ENCODE peak calls at places on chromosomes 5 and 9, in four cellular contexts. One of them, this sample, is unnamed.

GRCh38 chr9:125990793-125991220 is 243.6 kb downstream of the PBX3 start:
- DNase-seq in neural progenitor cell: no peak
- DNase-seq in hepatocyte: no peak
- DNase-seq in MM.1S: no peak
- DNase-seq in this sample: no peak

GRCh38 chr5:45417285-45417996 is 278.7 kb downstream of the HCN1 start:
- DNase-seq in hepatocyte: no peak
- DNase-seq in neural progenitor cell: no peak
- DNase-seq in MM.1S: no peak
- DNase-seq in this sample: no peak

GRCh38 chr5:68011259-68011760 is 204.2 kb upstream of the PIK3R1 start:
- DNase-seq in hepatocyte: no peak
- DNase-seq in neural progenitor cell: no peak
- DNase-seq in MM.1S: no peak
- DNase-seq in this sample: no peak

GRCh38 chr9:98602839-98603238 is 105.9 kb downstream of the GABBR2 start:
- DNase-seq in hepatocyte: no peak
- DNase-seq in neural progenitor cell: no peak
- DNase-seq in MM.1S: no peak
- DNase-seq in this sample: no peak

GRCh38 chr5:16489322-16489791 is 23.8 kb upstream of the ZNF622 start:
- DNase-seq in hepatocyte: peak
- DNase-seq in MM.1S: peak
- DNase-seq in neural progenitor cell: peak
- DNase-seq in this sample: peak

GRCh38 chr9:117412006-117412715 is 2.7 kb downstream of the ASTN2 start:
- DNase-seq in hepatocyte: no peak
- DNase-seq in neural progenitor cell: peak
- DNase-seq in MM.1S: no peak
- DNase-seq in this sample: peak

GRCh38 chr5:37751227-37751626 is 88.6 kb downstream of the GDNF start:
- DNase-seq in hepatocyte: no peak
- DNase-seq in neural progenitor cell: no peak
- DNase-seq in MM.1S: no peak
- DNase-seq in this sample: no peak

GRCh38 chr5:157948738-157949410 is 89.9 kb upstream of the CLINT1 start:
- DNase-seq in MM.1S: peak
- DNase-seq in neural progenitor cell: peak
- DNase-seq in hepatocyte: peak
- DNase-seq in this sample: peak

GRCh38 chr5:135476615-135477493 is 24.7 kb upstream of the TIFAB start:
- DNase-seq in MM.1S: no peak
- DNase-seq in neural progenitor cell: no peak
- DNase-seq in hepatocyte: no peak
- DNase-seq in this sample: no peak

GRCh38 chr5:95918421-95919006 is 43.1 kb downstream of the ELL2 start:
- DNase-seq in neural progenitor cell: peak
- DNase-seq in MM.1S: no peak
- DNase-seq in hepatocyte: no peak
- DNase-seq in this sample: no peak

GRCh38 chr5:93088566-93088965 is 492.5 kb downstream of the NR2F1-AS1 start:
- DNase-seq in hepatocyte: no peak
- DNase-seq in neural progenitor cell: no peak
- DNase-seq in MM.1S: no peak
- DNase-seq in this sample: no peak

GRCh38 chr5:32708949-32709348 is 2.2 kb upstream of the NPR3 start:
- DNase-seq in hepatocyte: no peak
- DNase-seq in MM.1S: no peak
- DNase-seq in neural progenitor cell: peak
- DNase-seq in this sample: peak

GRCh38 chr9:112496074-112496722 is 9.6 kb downstream of the KIAA1958 start:
- DNase-seq in MM.1S: no peak
- DNase-seq in hepatocyte: no peak
- DNase-seq in neural progenitor cell: no peak
- DNase-seq in this sample: no peak

GRCh38 chr5:96788112-96788749 is 19.5 kb downstream of the ERAP1 start:
- DNase-seq in neural progenitor cell: no peak
- DNase-seq in hepatocyte: no peak
- DNase-seq in MM.1S: no peak
- DNase-seq in this sample: no peak

GRCh38 chr5:72517961-72518690 is 10.9 kb upstream of the ZNF366 start:
- DNase-seq in neural progenitor cell: peak
- DNase-seq in hepatocyte: no peak
- DNase-seq in MM.1S: no peak
- DNase-seq in this sample: no peak

GRCh38 chr5:167230414-167230813 is 1061.0 kb upstream of the WWC1 start:
- DNase-seq in hepatocyte: no peak
- DNase-seq in neural progenitor cell: no peak
- DNase-seq in MM.1S: no peak
- DNase-seq in this sample: no peak

GRCh38 chr9:128550770-128551651 is 1.4 kb upstream of the SPTAN1 start:
- DNase-seq in MM.1S: no peak
- DNase-seq in hepatocyte: peak
- DNase-seq in neural progenitor cell: peak
- DNase-seq in this sample: peak

GRCh38 chr5:150126199-150126920 is 29.3 kb downstream of the PDGFRB start:
- DNase-seq in neural progenitor cell: no peak
- DNase-seq in MM.1S: no peak
- DNase-seq in hepatocyte: no peak
- DNase-seq in this sample: no peak

DNA sequence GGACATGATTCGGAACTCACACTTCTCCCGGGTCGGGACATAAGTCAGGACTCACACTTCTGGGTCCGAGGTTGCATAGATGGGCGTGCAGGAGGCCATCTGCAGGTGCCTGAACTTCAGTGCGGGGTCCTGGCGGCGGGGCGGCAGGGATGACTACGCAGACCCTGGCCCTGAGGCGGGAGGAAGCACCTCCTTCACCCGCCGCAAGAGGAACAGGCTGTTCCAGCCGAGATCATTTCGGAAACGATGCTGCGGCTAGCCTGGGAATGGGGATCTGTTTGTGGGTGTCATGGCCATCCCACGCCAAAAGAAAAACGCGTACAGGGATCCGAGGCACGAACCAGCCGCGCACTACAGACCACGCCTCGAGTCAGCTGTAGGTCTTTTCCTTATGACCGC is 196.6 kb downstream of the TTLL11 start:
- DNase-seq in hepatocyte: no peak
- DNase-seq in MM.1S: no peak
- DNase-seq in neural progenitor cell: no peak
- DNase-seq in this sample: peak
- TF ChIP-seq EZH2phosphoT487 in hepatocyte: no peak
- TF ChIP-seq EZH2phosphoT487 in MM.1S: no peak
- TF ChIP-seq EZH2phosphoT487 in neural progenitor cell: no peak
- TF ChIP-seq EZH2phosphoT487 in this sample: no peak

GRCh38 chr5:1109542-1110259 is 2.2 kb downstream of the SLC12A7 start:
- DNase-seq in MM.1S: no peak
- DNase-seq in hepatocyte: no peak
- DNase-seq in neural progenitor cell: no peak
- DNase-seq in this sample: no peak

GRCh38 chr5:1111727-1112289 is at the start of gene SLC12A7:
- DNase-seq in hepatocyte: peak
- DNase-seq in neural progenitor cell: peak
- DNase-seq in MM.1S: peak
- DNase-seq in this sample: peak

GRCh38 chr5:1112596-1113331 is 901 bp upstream of the SLC12A7 start:
- DNase-seq in hepatocyte: no peak
- DNase-seq in neural progenitor cell: no peak
- DNase-seq in MM.1S: peak
- DNase-seq in this sample: no peak

GRCh38 chr5:1110260-1110929 is 1.5 kb downstream of the SLC12A7 start:
- DNase-seq in MM.1S: no peak
- DNase-seq in hepatocyte: no peak
- DNase-seq in neural progenitor cell: no peak
- DNase-seq in this sample: no peak

GRCh38 chr5:1110930-1111726 is 735 bp downstream of the SLC12A7 start:
- DNase-seq in neural progenitor cell: peak
- DNase-seq in MM.1S: no peak
- DNase-seq in hepatocyte: peak
- DNase-seq in this sample: peak
- TF ChIP-seq EZH2 in neural progenitor cell: peak
- TF ChIP-seq EZH2 in MM.1S: no peak
- TF ChIP-seq EZH2 in hepatocyte: no peak
- TF ChIP-seq EZH2 in this sample: no peak

GRCh38 chr9:121353246-121353975 is 16.6 kb downstream of the STOM start:
- DNase-seq in MM.1S: no peak
- DNase-seq in hepatocyte: no peak
- DNase-seq in neural progenitor cell: no peak
- DNase-seq in this sample: no peak
- H3K4me3 ChIP-seq in MM.1S: no peak
- H3K4me3 ChIP-seq in hepatocyte: no peak
- H3K4me3 ChIP-seq in neural progenitor cell: no peak
- H3K4me3 ChIP-seq in this sample: no peak

GRCh38 chr5:168327019-168327421 is 35.6 kb downstream of the WWC1 start:
- DNase-seq in hepatocyte: no peak
- DNase-seq in neural progenitor cell: no peak
- DNase-seq in MM.1S: no peak
- DNase-seq in this sample: no peak
- TF ChIP-seq EZH2phosphoT487 in hepatocyte: no peak
- TF ChIP-seq EZH2phosphoT487 in neural progenitor cell: no peak
- TF ChIP-seq EZH2phosphoT487 in MM.1S: no peak
- TF ChIP-seq EZH2phosphoT487 in this sample: no peak

GRCh38 chr5:34047147-34047546 is 4.1 kb upstream of the C1QTNF3 start:
- DNase-seq in MM.1S: no peak
- DNase-seq in hepatocyte: no peak
- DNase-seq in neural progenitor cell: no peak
- DNase-seq in this sample: no peak
- TF ChIP-seq EZH2 in MM.1S: no peak
- TF ChIP-seq EZH2 in hepatocyte: no peak
- TF ChIP-seq EZH2 in neural progenitor cell: no peak
- TF ChIP-seq EZH2 in this sample: no peak

GRCh38 chr5:110548171-110548570 is 178.3 kb downstream of the TMEM232 start:
- DNase-seq in MM.1S: no peak
- DNase-seq in neural progenitor cell: no peak
- DNase-seq in hepatocyte: no peak
- DNase-seq in this sample: no peak

GRCh38 chr5:110547495-110547894 is 179.0 kb downstream of the TMEM232 start:
- DNase-seq in neural progenitor cell: no peak
- DNase-seq in hepatocyte: no peak
- DNase-seq in MM.1S: no peak
- DNase-seq in this sample: no peak

GRCh38 chr5:110544603-110545002 is 181.9 kb downstream of the TMEM232 start:
- DNase-seq in hepatocyte: no peak
- DNase-seq in MM.1S: no peak
- DNase-seq in neural progenitor cell: no peak
- DNase-seq in this sample: no peak

DNA sequence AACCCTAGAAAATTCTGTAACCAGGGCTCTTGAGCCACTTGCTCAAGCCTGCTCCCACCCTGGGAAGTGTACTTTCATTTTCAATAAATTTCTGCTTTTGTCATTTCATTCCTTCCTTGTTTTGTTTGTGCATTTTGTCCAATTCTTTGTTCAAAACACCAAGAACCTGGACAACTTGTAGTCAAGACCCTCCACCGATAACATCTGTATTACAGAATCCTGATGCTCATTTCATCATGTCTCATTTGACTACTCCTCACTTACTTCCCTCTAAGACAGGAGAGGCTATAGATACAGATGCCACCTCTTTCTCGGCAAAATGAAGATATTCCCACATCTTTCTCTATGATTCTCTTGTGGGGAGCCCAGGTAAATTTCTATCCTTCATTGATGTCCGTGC is 183.5 kb downstream of the TMEM232 start:
- DNase-seq in hepatocyte: no peak
- DNase-seq in neural progenitor cell: no peak
- DNase-seq in MM.1S: no peak
- DNase-seq in this sample: no peak
- H3K4me3 ChIP-seq in hepatocyte: no peak
- H3K4me3 ChIP-seq in neural progenitor cell: no peak
- H3K4me3 ChIP-seq in MM.1S: no peak
- H3K4me3 ChIP-seq in this sample: no peak